ENCODE peak calls at places on chromosome 7, in five cellular contexts. I is epithelial cell of esophagus, D is brain microvascular endothelial cell, F is Panc1, O is H1. M is an unnamed sample.
A peak's percentile ranks its signal among the peaks of the same experiment; 100 is the strongest.

GRCh38 chr7:100880645-100881044 is 5.7 kb downstream of the SRRT start:
- DNase-seq in F (no peak), I (no peak), O (no peak), D (no peak), M (no peak)

GRCh38 chr7:34327681-34328080 is 330.3 kb upstream of the NPSR1 start:
- DNase-seq in I (peak; percentile 23), D (no peak), F (no peak), O (no peak), M (no peak)

GRCh38 chr7:15462721-15463389 is 99.0 kb downstream of the AGMO start:
- DNase-seq in I (peak; percentile 50), D (no peak), F (no peak), O (no peak), M (no peak)

GRCh38 chr7:44321796-44322195 is 3.6 kb downstream of the CAMK2B start:
- DNase-seq in O (peak; percentile 41), F (no peak), I (no peak), D (no peak), M (no peak)

GRCh38 chr7:23347682-23348180 is 48.6 kb downstream of the MALSU1 start:
- DNase-seq in F (peak; percentile 85), O (no peak), D (peak; percentile 74), I (peak; percentile 88), M (no peak)

GRCh38 chr7:138934861-138935260 is 46.3 kb downstream of the KIAA1549 start:
- DNase-seq in D (peak; percentile 49), I (peak; percentile 36), F (peak; percentile 27), O (no peak), M (no peak)

GRCh38 chr7:46932656-46933424 is 649.1 kb downstream of the TNS3 start:
- DNase-seq in F (peak; percentile 59), D (peak; percentile 91), O (no peak), I (peak; percentile 95), M (no peak)

GRCh38 chr7:45120-46090 is 147.0 kb upstream of the FAM20C start:
- DNase-seq in O (no peak), D (no peak), F (no peak), I (no peak), M (peak; percentile 25)

GRCh38 chr7:41189866-41190265 is 513.0 kb downstream of the INHBA start:
- DNase-seq in F (peak; percentile 84), D (peak; percentile 95), O (no peak), I (peak; percentile 97), M (no peak)

GRCh38 chr7:19405546-19405945 is 260.3 kb upstream of the FERD3L start:
- DNase-seq in O (no peak), F (no peak), I (peak; percentile 53), D (peak; percentile 51), M (no peak)

GRCh38 chr7:155590215-155591023 is 44.1 kb upstream of the CNPY1 start:
- DNase-seq in I (no peak), F (no peak), D (peak; percentile 77), O (no peak), M (no peak)

GRCh38 chr7:476736-477360 is 42.8 kb downstream of the PDGFA start:
- DNase-seq in I (no peak), F (no peak), O (peak; percentile 39), D (no peak), M (no peak)

GRCh38 chr7:3949226-3949625 is 648.2 kb downstream of the SDK1 start:
- DNase-seq in D (peak; percentile 7), O (no peak), F (no peak), I (no peak), M (no peak)

GRCh38 chr7:19663816-19664531 is 44.9 kb downstream of the POLR1F start:
- DNase-seq in O (no peak), F (no peak), I (peak; percentile 93), D (no peak), M (no peak)

GRCh38 chr7:124208642-124209041 is 175.8 kb upstream of the TMEM229A start:
- DNase-seq in I (no peak), D (no peak), F (no peak), O (no peak), M (no peak)

DNA sequence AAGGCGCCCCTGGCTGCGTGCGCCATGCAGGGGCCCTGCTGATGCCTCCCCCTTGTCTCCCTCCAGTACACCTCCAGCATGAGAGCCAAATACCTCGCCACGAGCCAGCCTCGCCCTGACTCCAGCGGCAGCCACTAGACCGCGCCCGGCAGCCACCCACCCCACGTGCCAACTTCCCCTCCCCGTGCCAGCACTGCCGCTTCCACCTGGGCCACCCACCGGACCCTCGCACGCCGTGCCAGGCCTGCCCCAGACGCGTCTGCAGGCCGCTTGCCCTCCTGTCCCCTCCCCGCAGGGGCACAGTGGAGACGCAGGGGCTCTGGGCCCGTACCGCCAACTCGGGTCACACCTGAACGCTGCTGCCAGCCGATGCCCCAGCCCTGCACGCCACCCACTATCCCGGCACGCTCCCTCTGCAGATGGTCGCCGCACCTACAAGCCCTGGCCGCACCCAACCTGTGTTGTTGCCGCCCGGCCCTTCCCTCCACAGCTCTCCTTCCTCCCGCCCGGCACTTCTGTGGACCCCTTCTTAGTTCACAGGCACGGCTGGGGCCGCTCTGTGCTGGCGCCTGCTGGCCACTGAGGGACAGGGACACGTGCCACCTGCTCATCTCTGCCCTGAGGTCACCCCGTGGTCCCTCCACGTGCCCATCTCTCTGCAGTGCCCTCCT is 26.3 kb upstream of the AMZ1 start:
- DNase-seq in O (no peak), F (no peak), D (no peak), I (no peak), M (no peak)
- TF ChIP-seq CTCF in O (no peak), F (peak; percentile 57), D (peak; percentile 42), I (no peak), M (no peak)

GRCh38 chr7:136399378-136399777 is 422.2 kb upstream of the MTPN start:
- DNase-seq in F (no peak), O (no peak), I (no peak), D (no peak), M (no peak)
- H3K4me3 ChIP-seq in F (no peak overlapping the region), O (peak overlapping the region; percentile 41), I (no peak overlapping the region), D (no peak overlapping the region), M (no peak overlapping the region)

GRCh38 chr7:105978035-105978434 is 15.0 kb downstream of the CDHR3 start:
- DNase-seq in F (no peak), I (no peak), O (no peak), D (no peak), M (no peak)

GRCh38 chr7:105979405-105979804 is 16.3 kb downstream of the CDHR3 start:
- DNase-seq in D (no peak), I (no peak), O (no peak), F (no peak), M (no peak)

GRCh38 chr7:105978974-105979373 is 15.9 kb downstream of the CDHR3 start:
- DNase-seq in D (no peak), I (no peak), F (no peak), O (no peak), M (no peak)

GRCh38 chr7:105975770-105976428 is 12.8 kb downstream of the CDHR3 start:
- DNase-seq in I (peak; percentile 68), D (no peak), O (no peak), F (no peak), M (no peak)

DNA sequence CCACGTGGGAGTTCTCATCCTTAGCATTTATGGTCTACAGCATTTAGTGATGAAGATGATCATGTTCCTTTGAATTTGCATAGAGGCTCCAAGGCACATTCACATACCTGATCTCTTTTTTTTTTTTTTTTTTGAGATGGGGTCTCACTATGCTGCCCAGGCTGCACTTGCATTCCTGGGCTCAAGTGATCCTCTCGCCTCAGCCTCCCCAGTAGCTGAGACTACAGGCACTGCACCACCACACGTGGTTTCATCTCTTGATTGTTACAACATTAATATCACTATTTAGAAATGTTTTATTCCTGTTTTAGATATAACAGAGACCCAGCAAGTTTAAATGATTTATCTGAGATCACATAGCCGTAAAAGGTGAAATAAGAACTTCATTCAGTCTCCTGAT is 13.8 kb downstream of the CDHR3 start:
- DNase-seq in D (no peak), F (no peak), I (no peak), O (no peak), M (no peak)
- TF ChIP-seq CTCF in D (no peak), F (no peak), I (no peak), O (no peak), M (no peak)

GRCh38 chr7:29484280-29484679 is 79.4 kb upstream of the PRR15 start:
- DNase-seq in O (no peak), D (no peak), I (no peak), F (no peak), M (no peak)
- H3K4me3 ChIP-seq in O (no peak overlapping the region), D (no peak overlapping the region), I (no peak overlapping the region), F (no peak overlapping the region), M (no peak overlapping the region)

GRCh38 chr7:33059635-33060034 is 2.9 kb downstream of the NT5C3A start:
- DNase-seq in I (no peak), D (no peak), F (no peak), O (no peak), M (no peak)

GRCh38 chr7:33061282-33061928 is 1.2 kb downstream of the NT5C3A start:
- DNase-seq in O (no peak), D (no peak), F (no peak), I (peak; percentile 2), M (no peak)

GRCh38 chr7:33062023-33062781 is at the start of gene NT5C3A:
- DNase-seq in O (peak; percentile 63), F (no peak), D (peak; percentile 19), I (peak; percentile 56), M (peak; percentile 7)

GRCh38 chr7:33065981-33066380 is 3.4 kb upstream of the NT5C3A start:
- DNase-seq in D (no peak), F (no peak), I (no peak), O (no peak), M (no peak)

DNA sequence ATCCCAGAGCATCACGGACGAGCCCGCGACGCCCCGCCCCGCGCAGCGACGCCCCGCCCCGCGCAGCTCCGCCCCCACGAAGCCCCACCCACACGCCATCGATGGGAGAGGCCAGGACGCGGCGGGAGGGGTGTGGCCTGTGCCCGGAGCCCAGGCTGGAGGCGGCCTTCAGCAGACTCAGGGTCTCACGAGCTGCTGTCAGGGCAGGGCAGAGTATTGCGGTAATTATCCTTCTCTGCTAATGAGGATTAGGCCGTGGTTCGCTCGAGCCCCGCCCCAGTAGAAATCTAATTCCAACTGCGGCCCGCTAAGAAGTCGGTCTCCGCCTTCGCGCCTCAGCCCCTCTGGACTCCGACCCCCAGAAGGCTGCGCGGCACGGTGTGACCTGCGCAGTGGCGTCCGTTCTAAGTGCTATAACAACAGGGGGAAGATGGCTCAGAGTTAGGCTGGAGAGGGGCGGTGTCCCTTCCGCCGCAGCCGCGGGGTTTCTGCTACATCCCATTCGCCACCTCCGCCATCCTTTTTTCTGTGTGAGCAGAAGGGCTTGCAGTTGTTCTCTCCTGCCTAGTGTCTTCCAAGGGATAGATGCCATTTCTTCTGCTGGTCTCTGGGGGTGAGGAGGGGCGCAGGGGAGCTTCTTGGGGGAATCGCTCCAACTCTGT is 337 bp upstream of the NT5C3A start:
- DNase-seq in D (peak; percentile 91), I (peak; percentile 95), F (peak; percentile 81), O (peak; percentile 95), M (peak; percentile 88)
- TF ChIP-seq CTCF in D (no peak), I (no peak), F (no peak), O (no peak), M (no peak)